ENCODE peak calls at places on chromosomes 1 and 21, in eight cellular contexts. I, N, M, R, W, D, J and F are unnamed samples.

GRCh38 chr1:44040856-44041255 is 9.6 kb upstream of the SLC6A9 start:
- DNase-seq in D (no peak), R (no peak), I (no peak), M (peak), J (no peak), N (no peak), W (no peak), F (no peak)

GRCh38 chr1:59750612-59751395 is 63.9 kb upstream of the HOOK1 start:
- DNase-seq in W (peak), R (no peak), N (peak), J (no peak), D (peak), M (peak), I (peak), F (no peak)

GRCh38 chr1:213724640-213725536 is 262.9 kb upstream of the PROX1 start:
- DNase-seq in N (peak), M (peak), J (no peak), W (peak), D (peak), R (no peak), I (no peak), F (no peak)

GRCh38 chr21:38972078-38972477 is 166.3 kb downstream of the ETS2 start:
- DNase-seq in W (no peak), J (no peak), M (no peak), R (no peak), D (no peak), N (no peak), I (no peak), F (no peak)

GRCh38 chr1:56566040-56566774 is 13.2 kb downstream of the PLPP3 start:
- DNase-seq in N (no peak), M (no peak), R (no peak), D (no peak), W (no peak), I (no peak), J (no peak), F (no peak)

GRCh38 chr1:17248781-17249180 is at the start of gene PADI3:
- DNase-seq in D (no peak), N (no peak), J (peak), M (no peak), I (no peak), W (no peak), R (peak), F (no peak)

GRCh38 chr1:152003846-152004442 is 10.3 kb upstream of the S100A10 start:
- DNase-seq in J (no peak), W (no peak), D (no peak), N (no peak), I (no peak), R (peak), M (no peak), F (no peak)

GRCh38 chr1:10836726-10837125 is 40.3 kb upstream of the CASZ1 start:
- DNase-seq in R (peak), J (no peak), W (no peak), M (no peak), D (no peak), I (no peak), N (no peak), F (no peak)

GRCh38 chr21:46423546-46424061 is 35.1 kb upstream of the DIP2A start:
- DNase-seq in I (no peak), R (peak), D (no peak), M (no peak), N (no peak), W (no peak), J (no peak), F (no peak)

GRCh38 chr1:5526385-5526750 is 465.9 kb downstream of the NPHP4 start:
- DNase-seq in N (no peak), W (no peak), I (no peak), J (no peak), D (no peak), M (no peak), R (no peak), F (no peak)

GRCh38 chr1:18320051-18320450 is 160.7 kb upstream of the KLHDC7A start:
- DNase-seq in W (no peak), M (no peak), I (no peak), D (no peak), R (no peak), J (no peak), N (no peak), F (no peak)

GRCh38 chr1:180248731-180249681 is 18.9 kb downstream of the LHX4 start:
- DNase-seq in R (peak), W (no peak), D (no peak), J (peak), M (peak), I (no peak), N (no peak), F (no peak)

GRCh38 chr1:180849031-180849775 is 63.5 kb upstream of the KIAA1614 start:
- DNase-seq in J (no peak), R (no peak), M (no peak), N (no peak), I (no peak), D (no peak), W (no peak), F (no peak)

GRCh38 chr1:47659141-47659540 is 221.3 kb downstream of the FOXD2 start:
- DNase-seq in W (no peak), J (no peak), R (no peak), M (no peak), I (no peak), D (no peak), N (no peak), F (no peak)

GRCh38 chr1:100955322-100955721 is 59.4 kb downstream of the SLC30A7 start:
- DNase-seq in N (peak), D (peak), I (no peak), W (peak), M (peak), J (no peak), R (no peak), F (peak)

GRCh38 chr1:100952104-100952745 is 56.3 kb downstream of the SLC30A7 start:
- DNase-seq in M (no peak), N (peak), W (no peak), J (no peak), D (no peak), R (no peak), I (no peak), F (no peak)

GRCh38 chr1:100953915-100954314 is 58.0 kb downstream of the SLC30A7 start:
- DNase-seq in J (no peak), N (no peak), R (no peak), D (no peak), I (no peak), W (no peak), M (no peak), F (no peak)

GRCh38 chr1:100950776-100951175 is 54.9 kb downstream of the SLC30A7 start:
- DNase-seq in D (peak), M (peak), W (peak), I (no peak), R (peak), J (no peak), N (no peak), F (no peak)

GRCh38 chr1:100950311-100950710 is 54.4 kb downstream of the SLC30A7 start:
- DNase-seq in D (no peak), I (no peak), J (no peak), M (no peak), W (no peak), R (no peak), N (no peak), F (no peak)
- H3K27ac ChIP-seq in D (no peak), I (no peak), J (no peak), M (no peak), W (peak), R (peak), N (no peak), F (peak)

GRCh38 chr1:207959141-207959825 is 48.4 kb upstream of the CD34 start:
- DNase-seq in R (peak), W (peak), M (peak), J (no peak), D (peak), I (no peak), N (peak), F (no peak)
- TF ChIP-seq EZH2 in R (peak), W (no peak), M (no peak), J (no peak), D (no peak), I (no peak), N (peak), F (peak)

GRCh38 chr1:7886346-7886745 is 33.5 kb upstream of the UTS2 start:
- DNase-seq in R (no peak), M (no peak), W (peak), N (peak), I (no peak), D (no peak), J (no peak), F (no peak)

GRCh38 chr1:7891804-7892203 is 38.9 kb upstream of the UTS2 start:
- DNase-seq in R (no peak), D (no peak), I (no peak), M (no peak), N (no peak), W (no peak), J (no peak), F (no peak)

GRCh38 chr1:7890853-7891252 is 38.0 kb upstream of the UTS2 start:
- DNase-seq in N (no peak), J (no peak), R (no peak), I (no peak), M (no peak), W (no peak), D (no peak), F (no peak)

GRCh38 chr1:7885513-7886298 is 32.8 kb upstream of the UTS2 start:
- DNase-seq in W (no peak), I (peak), J (peak), R (peak), N (peak), M (peak), D (no peak), F (no peak)

DNA sequence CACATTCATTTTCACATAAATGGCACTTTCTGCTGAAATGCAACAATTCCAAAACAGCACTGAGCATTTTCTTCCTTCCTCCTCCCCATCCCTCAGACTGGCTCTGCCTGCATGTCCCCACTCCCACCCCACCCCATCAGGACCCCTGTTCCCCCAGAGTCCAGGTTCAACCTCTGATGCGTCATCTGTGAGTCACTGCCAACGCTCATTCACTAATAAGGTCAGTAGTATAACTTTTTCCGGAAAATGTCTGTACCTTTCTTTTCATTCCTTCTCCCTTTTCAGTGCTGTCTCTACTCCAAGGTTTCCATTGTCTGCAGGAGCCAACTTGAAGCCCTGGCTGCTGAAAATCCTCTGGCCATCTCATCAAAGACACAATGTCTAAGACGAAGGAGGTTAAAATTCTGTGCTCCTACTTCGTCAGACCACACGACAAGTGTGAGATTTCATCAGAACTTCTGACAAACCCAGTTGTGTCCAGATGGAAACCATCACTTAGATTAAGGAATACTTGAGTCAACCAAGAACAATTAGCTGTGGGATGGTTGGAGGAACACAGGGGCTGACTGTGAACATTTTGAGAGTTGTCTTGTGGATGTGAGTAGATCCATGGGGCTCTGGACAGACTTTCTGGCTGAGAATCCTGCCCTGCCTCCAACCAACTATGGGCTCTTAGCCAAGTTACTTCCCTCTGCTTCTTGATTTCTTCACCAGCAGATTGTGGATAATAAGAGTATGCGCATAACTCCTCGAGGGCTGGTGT is 35.6 kb upstream of the UTS2 start:
- DNase-seq in N (no peak), J (no peak), R (no peak), I (no peak), M (peak), W (peak), D (no peak), F (no peak)
- H3K27ac ChIP-seq in N (no peak), J (no peak), R (no peak), I (no peak), M (no peak), W (no peak), D (no peak), F (no peak)

GRCh38 chr1:28811766-28812668 is at the start of gene OPRD1:
- DNase-seq in W (peak), I (no peak), M (peak), D (no peak), N (peak), R (peak), J (peak), F (no peak)
- TF ChIP-seq EZH2 in W (peak), I (peak), M (no peak), D (peak), N (no peak), R (peak), J (no peak), F (no peak)

GRCh38 chr1:46405204-46405555 is 11.1 kb downstream of the FAAH start:
- DNase-seq in I (no peak), W (no peak), N (no peak), D (no peak), M (no peak), J (no peak), R (no peak), F (no peak)
- H3K27ac ChIP-seq in I (no peak), W (no peak), N (no peak), D (no peak), M (no peak), J (no peak), R (no peak), F (no peak)

DNA sequence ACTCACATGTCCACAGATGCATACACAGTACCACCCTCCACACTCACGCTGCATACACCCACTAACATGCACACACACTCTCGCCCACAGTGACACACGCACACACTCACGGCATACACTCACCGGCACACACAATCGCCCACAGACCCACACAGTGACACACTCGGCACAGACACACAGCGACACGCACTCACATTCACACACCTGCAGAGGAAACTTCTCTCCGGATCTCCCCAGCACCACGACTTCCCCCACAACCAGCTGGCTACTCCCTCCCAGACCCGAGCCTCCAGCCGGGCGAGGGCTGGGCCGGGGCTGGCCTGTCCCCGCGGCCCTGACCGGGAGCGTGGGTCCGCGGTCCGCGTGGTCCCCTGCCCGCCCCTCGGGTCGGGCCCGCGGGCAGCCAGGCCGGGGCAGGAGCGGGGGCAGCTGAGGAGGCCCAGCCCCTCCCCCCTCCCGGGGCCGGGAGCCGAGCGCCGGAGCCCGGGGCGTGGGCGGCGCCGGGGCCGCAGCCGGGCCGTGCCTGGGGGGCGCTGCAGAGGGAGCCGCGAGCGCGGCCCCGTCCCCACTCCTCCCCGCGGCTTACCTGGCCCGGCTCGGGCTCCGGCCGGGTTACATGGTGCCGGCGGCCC is 469 bp downstream of the DLGAP3 start:
- DNase-seq in I (no peak), D (peak), R (peak), N (no peak), M (no peak), W (no peak), J (peak), F (no peak)
- TF ChIP-seq EZH2 in I (peak), D (peak), R (no peak), N (peak), M (peak), W (peak), J (peak), F (no peak)